ENCODE peak calls at places on chromosomes 12 and 14, in eight cellular contexts. One of them, this sample, is unnamed.

GRCh38 chr12:12721251-12721689 is 4.1 kb downstream of the CDKN1B start:
- DNase-seq in GM23248: peak; percentile 26
- DNase-seq in CD4-positive, alpha-beta memory T cell: no peak
- DNase-seq in neural progenitor cell: no peak
- DNase-seq in ovary: no peak
- DNase-seq in tibial artery: no peak
- DNase-seq in Panc1: no peak
- DNase-seq in uterus: no peak
- DNase-seq in this sample: no peak

GRCh38 chr12:7079826-7080125 is 12.5 kb downstream of the C1R start:
- DNase-seq in neural progenitor cell: no peak
- DNase-seq in Panc1: no peak
- DNase-seq in GM23248: peak; percentile 84
- DNase-seq in ovary: no peak
- DNase-seq in uterus: no peak
- DNase-seq in CD4-positive, alpha-beta memory T cell: no peak
- DNase-seq in tibial artery: no peak
- DNase-seq in this sample: no peak

GRCh38 chr12:86261142-86261541 is 5.0 kb upstream of the MGAT4C start:
- DNase-seq in neural progenitor cell: no peak
- DNase-seq in uterus: no peak
- DNase-seq in ovary: no peak
- DNase-seq in CD4-positive, alpha-beta memory T cell: no peak
- DNase-seq in tibial artery: no peak
- DNase-seq in GM23248: peak; percentile 5
- DNase-seq in Panc1: no peak
- DNase-seq in this sample: no peak

GRCh38 chr14:77616133-77616453 is 344 bp downstream of the SPTLC2 start:
- DNase-seq in CD4-positive, alpha-beta memory T cell: no peak
- DNase-seq in GM23248: peak; percentile 48
- DNase-seq in neural progenitor cell: no peak
- DNase-seq in ovary: no peak
- DNase-seq in tibial artery: no peak
- DNase-seq in Panc1: no peak
- DNase-seq in uterus: no peak
- DNase-seq in this sample: no peak

GRCh38 chr12:101927042-101927441 is 49.7 kb downstream of the DRAM1 start:
- DNase-seq in uterus: no peak
- DNase-seq in CD4-positive, alpha-beta memory T cell: no peak
- DNase-seq in neural progenitor cell: no peak
- DNase-seq in Panc1: no peak
- DNase-seq in tibial artery: no peak
- DNase-seq in ovary: no peak
- DNase-seq in GM23248: peak; percentile 68
- DNase-seq in this sample: no peak

GRCh38 chr12:51360315-51360714 is 13.8 kb upstream of the CELA1 start:
- DNase-seq in ovary: no peak
- DNase-seq in CD4-positive, alpha-beta memory T cell: no peak
- DNase-seq in Panc1: no peak
- DNase-seq in uterus: no peak
- DNase-seq in neural progenitor cell: no peak
- DNase-seq in tibial artery: no peak
- DNase-seq in GM23248: no peak
- DNase-seq in this sample: no peak

GRCh38 chr14:25237845-25238244 is 187.9 kb upstream of the STXBP6 start:
- DNase-seq in Panc1: no peak
- DNase-seq in CD4-positive, alpha-beta memory T cell: no peak
- DNase-seq in neural progenitor cell: peak; percentile 65
- DNase-seq in uterus: no peak
- DNase-seq in ovary: no peak
- DNase-seq in tibial artery: no peak
- DNase-seq in GM23248: peak; percentile 51
- DNase-seq in this sample: no peak

GRCh38 chr14:64639340-64639821 is 64.8 kb upstream of the PLEKHG3 start:
- DNase-seq in tibial artery: no peak
- DNase-seq in CD4-positive, alpha-beta memory T cell: no peak
- DNase-seq in ovary: no peak
- DNase-seq in GM23248: no peak
- DNase-seq in uterus: no peak
- DNase-seq in Panc1: no peak
- DNase-seq in neural progenitor cell: peak; percentile 26
- DNase-seq in this sample: no peak

GRCh38 chr14:21915814-21916213 is 242.2 kb upstream of the OR4E1 start:
- DNase-seq in CD4-positive, alpha-beta memory T cell: no peak
- DNase-seq in neural progenitor cell: no peak
- DNase-seq in ovary: no peak
- DNase-seq in GM23248: no peak
- DNase-seq in uterus: no peak
- DNase-seq in tibial artery: no peak
- DNase-seq in Panc1: no peak
- DNase-seq in this sample: no peak

GRCh38 chr12:27844427-27845090 is 64.5 kb upstream of the MANSC4 start:
- DNase-seq in neural progenitor cell: no peak
- DNase-seq in GM23248: no peak
- DNase-seq in tibial artery: no peak
- DNase-seq in ovary: no peak
- DNase-seq in uterus: no peak
- DNase-seq in Panc1: no peak
- DNase-seq in CD4-positive, alpha-beta memory T cell: no peak
- DNase-seq in this sample: no peak

GRCh38 chr12:25531502-25532052 is 21.5 kb downstream of the LMNTD1 start:
- DNase-seq in GM23248: no peak
- DNase-seq in Panc1: no peak
- DNase-seq in neural progenitor cell: no peak
- DNase-seq in tibial artery: no peak
- DNase-seq in ovary: no peak
- DNase-seq in CD4-positive, alpha-beta memory T cell: no peak
- DNase-seq in uterus: no peak
- DNase-seq in this sample: no peak

GRCh38 chr14:25050494-25051170 is 685 bp upstream of the STXBP6 start:
- DNase-seq in Panc1: no peak
- DNase-seq in neural progenitor cell: peak; percentile 57
- DNase-seq in GM23248: peak; percentile 92
- DNase-seq in ovary: no peak
- DNase-seq in tibial artery: no peak
- DNase-seq in CD4-positive, alpha-beta memory T cell: no peak
- DNase-seq in uterus: no peak
- DNase-seq in this sample: no peak

GRCh38 chr12:122076743-122077495 is 1.6 kb upstream of the MLXIP start:
- DNase-seq in Panc1: no peak
- DNase-seq in tibial artery: no peak
- DNase-seq in GM23248: no peak
- DNase-seq in uterus: no peak
- DNase-seq in CD4-positive, alpha-beta memory T cell: no peak
- DNase-seq in ovary: peak; percentile 38
- DNase-seq in neural progenitor cell: no peak
- DNase-seq in this sample: no peak

GRCh38 chr12:52539024-52539820 is 13.7 kb downstream of the KRT71 start:
- DNase-seq in CD4-positive, alpha-beta memory T cell: no peak
- DNase-seq in tibial artery: no peak
- DNase-seq in neural progenitor cell: no peak
- DNase-seq in uterus: peak; percentile 22
- DNase-seq in ovary: no peak
- DNase-seq in Panc1: no peak
- DNase-seq in GM23248: peak; percentile 52
- DNase-seq in this sample: no peak

GRCh38 chr14:77183896-77184295 is 2.3 kb downstream of the TMEM63C start:
- DNase-seq in tibial artery: no peak
- DNase-seq in uterus: no peak
- DNase-seq in CD4-positive, alpha-beta memory T cell: no peak
- DNase-seq in ovary: no peak
- DNase-seq in Panc1: no peak
- DNase-seq in neural progenitor cell: no peak
- DNase-seq in GM23248: no peak
- DNase-seq in this sample: no peak

GRCh38 chr12:29148065-29148957 is 767 bp upstream of the FAR2 start:
- DNase-seq in Panc1: no peak
- DNase-seq in tibial artery: peak; percentile 63
- DNase-seq in ovary: no peak
- DNase-seq in uterus: peak; percentile 52
- DNase-seq in GM23248: peak; percentile 61
- DNase-seq in CD4-positive, alpha-beta memory T cell: no peak
- DNase-seq in neural progenitor cell: peak; percentile 13
- DNase-seq in this sample: no peak

GRCh38 chr14:100369019-100369418 is 45.9 kb downstream of the SLC25A47 start:
- DNase-seq in tibial artery: no peak
- DNase-seq in GM23248: no peak
- DNase-seq in ovary: no peak
- DNase-seq in uterus: no peak
- DNase-seq in neural progenitor cell: no peak
- DNase-seq in CD4-positive, alpha-beta memory T cell: no peak
- DNase-seq in Panc1: no peak
- DNase-seq in this sample: no peak

GRCh38 chr12:46364777-46365580 is 7.6 kb downstream of the SLC38A2 start:
- DNase-seq in GM23248: peak; percentile 87
- DNase-seq in uterus: peak; percentile 72
- DNase-seq in CD4-positive, alpha-beta memory T cell: no peak
- DNase-seq in neural progenitor cell: no peak
- DNase-seq in ovary: no peak
- DNase-seq in tibial artery: peak; percentile 67
- DNase-seq in Panc1: no peak
- DNase-seq in this sample: peak; percentile 57
- H3K4me3 ChIP-seq in GM23248: peak overlapping the region; percentile 99
- H3K4me3 ChIP-seq in uterus: peak overlapping the region; percentile 2
- H3K4me3 ChIP-seq in CD4-positive, alpha-beta memory T cell: no peak overlapping the region
- H3K4me3 ChIP-seq in neural progenitor cell: no peak overlapping the region
- H3K4me3 ChIP-seq in ovary: peak overlapping the region; percentile 13
- H3K4me3 ChIP-seq in tibial artery: peak overlapping the region; percentile 99
- H3K4me3 ChIP-seq in Panc1: peak overlapping the region; percentile 99
- H3K4me3 ChIP-seq in this sample: no peak overlapping the region

DNA sequence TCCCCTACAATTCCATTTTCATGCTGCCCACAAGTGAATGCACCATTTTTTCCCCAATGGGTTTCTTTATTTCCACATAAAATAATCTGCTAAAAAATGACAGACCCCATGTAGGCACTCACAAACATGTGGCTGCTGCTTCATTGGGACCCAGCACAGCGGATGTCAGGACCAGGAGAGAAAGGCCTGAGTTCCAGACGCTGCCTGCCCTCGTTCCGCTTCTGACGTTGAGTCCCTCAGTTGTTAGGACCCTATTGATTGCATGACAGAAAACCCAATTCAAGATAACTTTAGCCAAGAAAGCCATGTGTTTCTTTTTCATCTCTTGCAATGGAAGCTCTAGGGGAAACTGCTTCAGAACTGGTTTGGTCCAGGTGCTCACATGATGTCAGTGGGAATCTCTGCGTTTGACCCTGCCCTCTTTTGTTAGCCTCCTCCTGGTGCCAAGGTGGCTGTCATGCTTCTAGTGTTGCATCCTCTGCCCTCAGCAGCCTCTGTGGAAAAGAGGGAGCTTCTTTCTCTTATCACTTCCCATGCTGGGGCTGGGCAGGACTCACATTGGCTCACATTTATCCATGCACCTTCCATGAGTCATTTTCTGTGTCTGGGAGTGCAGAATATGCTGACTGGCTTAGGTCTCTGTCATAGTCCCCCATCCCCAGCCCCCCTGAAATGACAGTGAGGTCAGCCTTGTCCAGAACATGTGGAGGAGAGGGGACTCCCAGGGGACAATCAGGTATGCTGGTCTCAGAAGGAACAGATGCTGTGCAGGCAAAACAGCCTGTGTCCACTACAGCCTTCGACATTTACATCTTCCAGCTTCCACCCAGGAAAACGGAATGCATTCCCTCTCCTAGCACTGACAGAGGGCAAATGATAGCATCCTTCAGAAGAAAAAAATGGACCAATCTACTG is 34.8 kb downstream of the ADGRD1 start:
- DNase-seq in CD4-positive, alpha-beta memory T cell: no peak
- DNase-seq in neural progenitor cell: no peak
- DNase-seq in tibial artery: no peak
- DNase-seq in Panc1: no peak
- DNase-seq in ovary: no peak
- DNase-seq in uterus: no peak
- DNase-seq in GM23248: no peak
- DNase-seq in this sample: no peak
- H3K4me1 ChIP-seq in CD4-positive, alpha-beta memory T cell: no peaks in the 10 kb centered on the region
- H3K4me1 ChIP-seq in neural progenitor cell: peaks cover 9% of the 10 kb centered on the region
- H3K4me1 ChIP-seq in tibial artery: no peaks in the 10 kb centered on the region
- H3K4me1 ChIP-seq in Panc1: no peaks in the 10 kb centered on the region
- H3K4me1 ChIP-seq in ovary: no peaks in the 10 kb centered on the region
- H3K4me1 ChIP-seq in uterus: no peaks in the 10 kb centered on the region
- H3K4me1 ChIP-seq in GM23248: no peaks in the 10 kb centered on the region
- H3K4me1 ChIP-seq in this sample: no peaks in the 10 kb centered on the region

GRCh38 chr12:31325524-31325875 is 450 bp downstream of the SINHCAF start:
- DNase-seq in ovary: no peak
- DNase-seq in neural progenitor cell: no peak
- DNase-seq in Panc1: no peak
- DNase-seq in GM23248: no peak
- DNase-seq in uterus: peak; percentile 24
- DNase-seq in CD4-positive, alpha-beta memory T cell: no peak
- DNase-seq in tibial artery: peak; percentile 24
- DNase-seq in this sample: no peak

GRCh38 chr12:31323466-31324115 is 2.4 kb downstream of the SINHCAF start:
- DNase-seq in ovary: no peak
- DNase-seq in neural progenitor cell: no peak
- DNase-seq in GM23248: peak; percentile 3
- DNase-seq in uterus: peak; percentile 49
- DNase-seq in tibial artery: peak; percentile 41
- DNase-seq in Panc1: no peak
- DNase-seq in CD4-positive, alpha-beta memory T cell: no peak
- DNase-seq in this sample: peak; percentile 71

GRCh38 chr12:31324116-31324844 is 1.7 kb downstream of the SINHCAF start:
- DNase-seq in tibial artery: peak; percentile 39
- DNase-seq in uterus: peak; percentile 79
- DNase-seq in Panc1: no peak
- DNase-seq in neural progenitor cell: peak; percentile 77
- DNase-seq in ovary: peak; percentile 85
- DNase-seq in GM23248: peak; percentile 86
- DNase-seq in CD4-positive, alpha-beta memory T cell: peak; percentile 89
- DNase-seq in this sample: peak; percentile 71

GRCh38 chr12:31325877-31326631 is at the start of gene SINHCAF:
- DNase-seq in tibial artery: peak; percentile 100
- DNase-seq in uterus: peak; percentile 100
- DNase-seq in CD4-positive, alpha-beta memory T cell: peak; percentile 97
- DNase-seq in neural progenitor cell: peak; percentile 100
- DNase-seq in Panc1: peak; percentile 97
- DNase-seq in GM23248: peak; percentile 99
- DNase-seq in ovary: peak; percentile 100
- DNase-seq in this sample: peak; percentile 98

GRCh38 chr12:31324845-31325523 is 966 bp downstream of the SINHCAF start:
- DNase-seq in tibial artery: peak; percentile 44
- DNase-seq in Panc1: no peak
- DNase-seq in GM23248: peak; percentile 73
- DNase-seq in ovary: peak; percentile 77
- DNase-seq in uterus: peak; percentile 65
- DNase-seq in CD4-positive, alpha-beta memory T cell: peak; percentile 63
- DNase-seq in neural progenitor cell: peak; percentile 72
- DNase-seq in this sample: peak; percentile 73
- H3K4me3 ChIP-seq in tibial artery: peak overlapping the region; percentile 72
- H3K4me3 ChIP-seq in Panc1: peak overlapping the region; percentile 93
- H3K4me3 ChIP-seq in GM23248: peak overlapping the region; percentile 98
- H3K4me3 ChIP-seq in ovary: peak overlapping the region; percentile 79
- H3K4me3 ChIP-seq in uterus: peak overlapping the region; percentile 70
- H3K4me3 ChIP-seq in CD4-positive, alpha-beta memory T cell: peak overlapping the region; percentile 88
- H3K4me3 ChIP-seq in neural progenitor cell: peak overlapping the region; percentile 85
- H3K4me3 ChIP-seq in this sample: peak overlapping the region; percentile 76

DNA sequence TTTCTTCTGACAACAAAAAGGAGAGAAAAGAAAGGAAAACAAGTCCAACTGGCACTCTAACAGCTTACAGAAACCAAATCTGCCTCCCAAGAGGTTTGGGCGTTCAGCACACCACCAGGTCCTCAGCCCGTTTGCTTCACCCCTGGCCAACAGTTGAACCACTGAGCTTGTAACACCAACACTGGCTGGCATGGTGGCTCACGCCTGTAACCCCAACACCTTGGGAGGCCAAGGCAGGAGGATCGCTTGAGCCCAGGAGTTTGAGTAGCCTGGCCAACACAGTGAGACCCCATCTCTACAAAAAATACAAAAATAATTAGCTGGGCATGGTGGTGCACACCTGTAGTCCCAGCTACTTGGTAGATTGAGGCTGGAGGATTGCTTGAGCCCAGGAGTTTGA is 19.4 kb downstream of the CCDC88C start:
- DNase-seq in neural progenitor cell: no peak
- DNase-seq in ovary: no peak
- DNase-seq in CD4-positive, alpha-beta memory T cell: no peak
- DNase-seq in tibial artery: no peak
- DNase-seq in uterus: no peak
- DNase-seq in Panc1: no peak
- DNase-seq in GM23248: no peak
- DNase-seq in this sample: no peak
- H3K4me1 ChIP-seq in neural progenitor cell: peaks cover 46% of the 10 kb centered on the region
- H3K4me1 ChIP-seq in ovary: peaks cover 4% of the 10 kb centered on the region
- H3K4me1 ChIP-seq in CD4-positive, alpha-beta memory T cell: peaks cover 97% of the 10 kb centered on the region
- H3K4me1 ChIP-seq in tibial artery: no peaks in the 10 kb centered on the region
- H3K4me1 ChIP-seq in uterus: no peaks in the 10 kb centered on the region
- H3K4me1 ChIP-seq in Panc1: peaks cover 21% of the 10 kb centered on the region
- H3K4me1 ChIP-seq in GM23248: no peaks in the 10 kb centered on the region
- H3K4me1 ChIP-seq in this sample: no peaks in the 10 kb centered on the region

This sample was measured in SJSA1.